ENCODE peak calls at places on chromosomes 3 and 15, in four cellular contexts. C is HepG2, O is K562, R is GM12878. X is an unnamed sample.

GRCh38 chr3:143901105-143901504 is 52.8 kb upstream of the SLC9A9 start:
- DNase-seq in C (no peak), R (no peak), O (no peak), X (no peak)

GRCh38 chr3:189398656-189399055 is 226.9 kb downstream of the TPRG1 start:
- DNase-seq in C (no peak), O (no peak), R (no peak), X (no peak)

GRCh38 chr3:172367205-172368105 is 80.8 kb downstream of the GHSR start:
- DNase-seq in R (no peak), O (peak; percentile 28), C (no peak), X (no peak)

GRCh38 chr3:5053021-5053831 is 68.9 kb upstream of the ARL8B start:
- DNase-seq in O (no peak), C (no peak), R (no peak), X (no peak)

GRCh38 chr15:63833246-63833696 is 477 bp downstream of the HERC1 start:
- DNase-seq in O (peak; percentile 63), C (no peak), R (no peak), X (peak; percentile 31)

GRCh38 chr15:44265757-44266156 is 22.8 kb upstream of the GOLM2 start:
- DNase-seq in C (no peak), R (no peak), O (no peak), X (no peak)

GRCh38 chr3:186974824-186975281 is 44.5 kb downstream of the ST6GAL1 start:
- DNase-seq in O (no peak), R (no peak), C (peak; percentile 84), X (no peak)

GRCh38 chr3:13268961-13269391 is 151.1 kb downstream of the NUP210 start:
- DNase-seq in O (no peak), C (no peak), R (no peak), X (no peak)

GRCh38 chr3:192408007-192408655 is 319.2 kb downstream of the FGF12 start:
- DNase-seq in C (no peak), O (no peak), R (no peak), X (no peak)
- TF ChIP-seq BHLHE40 in C (no peak), O (no peak), R (no peak), X (no peak)

DNA sequence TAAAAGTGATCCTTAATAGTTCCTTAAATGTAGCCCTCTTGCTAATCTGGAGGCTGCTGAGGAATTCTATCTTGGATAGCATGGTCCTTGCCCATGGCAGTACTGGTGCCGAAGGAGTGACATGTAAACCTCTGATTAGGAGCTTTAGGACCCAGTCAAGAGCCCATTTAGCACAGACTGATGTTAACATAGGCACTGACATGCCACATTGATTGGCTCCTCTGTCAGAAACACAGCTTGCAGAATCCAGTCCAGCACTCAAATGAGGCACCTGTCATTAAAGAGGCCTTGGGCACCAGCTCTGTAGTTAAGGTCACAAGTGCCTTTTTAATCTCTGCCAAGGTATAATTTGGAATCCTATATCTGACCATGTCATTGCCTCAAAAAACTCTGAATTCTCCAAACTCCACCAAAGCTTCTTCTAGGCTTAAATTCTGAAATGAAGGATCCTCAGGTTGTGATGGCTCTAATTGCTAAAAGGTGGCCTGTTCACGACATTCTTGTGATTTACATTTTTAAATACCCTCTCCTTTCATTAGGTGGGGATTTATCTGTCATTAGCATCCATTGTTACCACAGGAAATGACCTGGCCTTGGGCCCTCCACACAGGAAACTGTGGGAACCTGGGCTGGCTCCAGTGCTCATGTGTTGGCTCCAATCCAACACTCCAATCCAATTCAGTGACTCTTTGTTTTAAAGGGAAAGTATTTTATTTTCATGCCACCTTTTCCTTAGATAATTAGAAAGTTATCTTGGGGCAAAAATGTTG is 57.3 kb upstream of the RNF7 start:
- DNase-seq in O (peak; percentile 45), C (no peak), R (no peak), X (no peak)
- TF ChIP-seq TARDBP in O (no peak), C (no peak), R (no peak), X (no peak)

GRCh38 chr3:17979248-17979647 is 236.8 kb upstream of the TBC1D5 start:
- DNase-seq in R (no peak), C (no peak), O (peak; percentile 12), X (no peak)
- TF ChIP-seq BHLHE40 in R (no peak), C (no peak), O (no peak), X (no peak)

DNA sequence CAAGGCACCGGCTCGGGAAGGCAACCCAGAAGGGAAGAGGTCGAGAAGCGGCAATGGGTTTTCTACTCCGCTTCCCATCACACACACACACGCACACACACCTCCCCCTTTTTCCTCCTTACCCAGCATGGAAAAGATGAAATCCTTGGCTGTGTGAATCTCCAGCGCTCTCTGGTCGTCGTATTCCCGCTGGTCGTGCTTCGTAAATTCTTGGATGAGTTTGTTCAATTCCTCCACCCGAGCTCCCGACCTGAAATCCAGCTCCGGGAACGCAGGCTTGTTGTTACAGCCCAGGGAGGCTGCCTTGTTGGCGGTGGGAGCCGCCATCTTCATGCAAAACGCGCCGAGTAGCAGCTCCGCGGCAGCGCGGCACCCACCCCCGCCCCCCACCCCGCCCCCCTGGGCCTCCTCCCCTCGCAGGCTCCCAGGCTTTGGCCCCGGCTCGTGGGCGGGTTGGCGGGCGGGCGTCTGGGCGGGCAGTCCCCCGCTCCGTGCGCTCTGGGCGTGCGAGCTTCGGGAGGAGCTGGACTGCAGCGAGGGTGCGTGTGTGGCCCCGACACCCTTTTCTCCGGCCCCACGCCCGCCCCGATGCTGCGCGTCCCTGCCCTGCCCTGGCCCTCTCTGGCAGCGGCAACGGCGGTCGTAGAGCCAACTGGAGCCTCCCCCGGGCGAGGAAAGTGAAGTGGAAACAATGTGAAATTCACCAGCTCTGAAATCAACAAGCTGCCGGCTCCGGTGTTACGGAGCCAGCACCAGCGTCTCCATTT is at the start of gene MB21D2:
- DNase-seq in O (peak; percentile 8), R (no peak), C (peak; percentile 47), X (peak; percentile 69)
- TF ChIP-seq TARDBP in O (no peak), R (no peak), C (no peak), X (no peak)

DNA sequence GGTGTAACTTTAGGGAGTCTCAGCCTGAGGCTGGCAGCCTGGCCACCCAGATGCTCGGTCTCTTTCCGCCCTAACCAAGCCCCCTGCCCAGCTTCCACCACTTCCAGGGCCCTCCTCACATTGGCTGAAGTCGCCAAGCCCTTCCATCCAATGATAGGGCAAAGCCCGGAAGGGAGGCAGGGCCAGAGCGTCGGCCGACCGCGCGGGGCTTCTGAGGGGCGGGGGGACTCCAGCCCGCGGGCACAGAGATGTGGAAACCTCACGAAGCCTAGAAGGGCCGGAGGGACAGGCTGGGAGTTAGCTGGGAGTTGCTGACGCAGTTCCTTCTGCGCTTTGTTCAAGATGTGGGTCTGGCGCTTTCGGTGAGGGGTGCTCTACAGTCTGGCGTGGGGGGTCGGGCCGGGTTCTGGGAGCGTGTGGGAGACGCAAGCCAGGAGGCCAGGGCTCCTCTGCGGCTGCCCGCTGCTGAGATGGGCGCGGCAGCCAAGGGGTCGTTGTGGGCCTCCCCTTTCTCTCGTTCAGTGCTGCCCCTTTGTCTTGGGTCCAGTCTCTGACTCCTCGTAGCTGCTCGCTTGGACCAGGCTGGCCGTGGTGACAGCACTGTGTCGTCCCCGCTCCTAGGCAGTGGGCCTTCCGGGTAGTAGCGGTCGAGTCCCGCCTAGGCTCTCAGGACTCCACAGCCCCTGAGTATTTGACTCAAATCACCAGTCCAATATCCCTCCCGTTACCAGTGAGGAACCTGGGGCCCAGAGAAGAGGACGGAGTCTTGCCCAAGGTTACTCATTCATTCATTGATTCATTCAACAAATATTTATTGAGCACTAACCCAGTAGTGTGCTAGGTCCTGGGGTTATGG is at the start of gene ZNF660:
- DNase-seq in O (peak; percentile 10), R (no peak), C (peak; percentile 57), X (no peak)
- TF ChIP-seq BHLHE40 in O (no peak), R (no peak), C (no peak), X (no peak)

GRCh38 chr3:55514962-55515361 is 27.9 kb upstream of the WNT5A start:
- DNase-seq in R (no peak), C (no peak), O (no peak), X (no peak)

GRCh38 chr3:55512586-55513343 is 25.7 kb upstream of the WNT5A start:
- DNase-seq in O (no peak), C (no peak), R (no peak), X (no peak)

GRCh38 chr3:55508335-55508734 is 21.2 kb upstream of the WNT5A start:
- DNase-seq in O (no peak), R (no peak), C (no peak), X (no peak)

GRCh38 chr3:55515550-55516246 is 28.6 kb upstream of the WNT5A start:
- DNase-seq in C (no peak), R (no peak), O (no peak), X (no peak)

DNA sequence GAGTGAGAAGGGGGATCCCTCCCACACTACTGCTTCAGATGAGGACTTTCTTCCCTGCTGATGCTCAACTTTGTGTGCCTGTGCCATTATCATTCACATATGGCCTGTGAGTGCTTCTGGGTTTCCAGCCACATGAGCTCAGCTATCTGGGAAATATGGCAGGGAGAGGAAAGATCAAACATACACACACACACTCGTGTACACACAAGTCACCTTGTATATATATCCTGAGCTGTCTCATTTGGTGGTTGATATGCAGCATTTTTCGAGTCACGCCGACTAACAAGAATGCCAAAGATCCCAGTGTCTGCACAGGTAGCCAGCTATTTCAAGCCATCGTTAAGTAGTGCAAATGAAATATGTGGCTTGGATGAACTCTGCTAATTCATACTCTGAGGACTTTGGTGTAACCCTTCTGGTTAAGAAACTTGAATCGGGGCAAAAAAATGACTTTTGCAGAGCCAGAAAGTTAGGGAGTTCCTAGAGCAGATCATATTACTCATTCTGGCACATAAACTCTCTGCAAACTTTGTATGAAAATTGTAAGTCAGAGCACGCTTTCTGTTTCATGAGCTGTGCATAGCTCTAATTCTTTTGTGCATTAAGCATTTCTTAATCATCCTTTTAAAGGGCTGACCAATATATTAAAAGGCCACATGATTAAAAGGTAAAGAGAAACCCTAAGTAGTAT is 24.9 kb upstream of the WNT5A start:
- DNase-seq in C (no peak), O (no peak), R (no peak), X (no peak)
- TF ChIP-seq TARDBP in C (no peak), O (no peak), R (no peak), X (no peak)

DNA sequence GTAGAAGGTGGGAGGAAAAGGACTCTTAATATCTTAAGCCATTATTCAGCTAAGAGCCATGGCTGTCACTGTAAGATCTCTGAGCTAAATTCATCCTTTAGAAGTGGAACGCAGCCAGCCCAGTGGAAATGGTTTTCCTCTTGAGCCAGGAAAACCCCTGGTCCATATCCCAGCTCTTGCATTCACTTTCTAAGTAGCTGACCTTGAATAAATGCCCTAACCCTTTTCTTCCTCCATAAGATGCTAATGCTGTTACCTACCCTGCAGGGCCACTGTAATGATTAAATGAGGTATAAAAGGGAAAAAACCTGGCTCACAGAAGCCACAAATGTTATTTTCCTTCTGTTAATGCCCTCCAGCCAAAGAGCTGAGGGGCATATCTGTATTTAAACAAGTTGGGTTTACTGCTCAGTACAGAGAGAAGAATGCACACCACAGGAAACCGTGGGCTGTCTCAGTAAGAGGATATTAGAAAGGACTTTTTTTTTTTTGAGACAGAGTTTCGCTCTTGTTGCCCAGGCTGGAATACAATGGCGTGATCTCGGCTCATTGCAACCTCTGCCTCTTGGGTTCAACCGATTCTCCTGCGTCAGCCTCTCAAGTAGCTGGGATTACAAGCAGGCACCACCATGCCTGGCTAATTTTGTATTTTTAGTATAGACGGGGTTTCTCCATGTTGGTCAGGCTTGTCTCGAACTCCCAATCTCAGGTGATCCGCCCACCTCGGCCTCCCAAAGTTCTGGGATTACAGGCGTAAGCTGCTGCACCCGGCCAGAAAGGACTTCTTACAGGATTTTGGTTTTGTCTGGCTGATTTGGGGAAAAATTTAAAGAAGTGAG is 6.8 kb downstream of the UBL7 start:
- DNase-seq in R (no peak), C (no peak), O (no peak), X (no peak)
- TF ChIP-seq BHLHE40 in R (no peak), C (no peak), O (no peak), X (no peak)

DNA sequence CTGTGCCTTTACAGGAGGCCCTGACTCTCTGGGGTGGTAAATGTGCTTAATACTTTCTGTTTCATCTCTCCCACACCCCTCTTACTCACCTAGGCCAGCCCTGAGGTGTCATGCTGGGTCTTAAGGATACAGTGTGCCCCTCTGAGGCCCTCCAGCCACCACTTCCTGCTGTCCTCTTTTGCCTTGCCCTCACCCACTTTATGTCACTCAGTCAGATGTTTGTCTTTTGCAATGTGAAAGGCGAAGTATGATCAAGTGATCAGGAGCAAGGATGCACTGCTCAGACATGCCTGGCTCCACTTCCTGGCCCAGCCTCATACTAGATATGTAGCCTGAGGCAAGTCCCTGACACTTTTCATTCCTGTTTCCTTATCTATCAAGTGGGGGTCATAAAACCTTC is 339.0 kb upstream of the NR2E3 start:
- DNase-seq in O (no peak), R (no peak), C (no peak), X (no peak)
- TF ChIP-seq TARDBP in O (no peak), R (no peak), C (no peak), X (no peak)

X was measured in HEK293T.